ENCODE peak calls at places on chromosome 7, in five cellular contexts. One of them, this sample, is unnamed.

GRCh38 chr7:90856317-90857072 is 260.4 kb downstream of the CDK14 start:
- DNase-seq in astrocyte of the cerebellum: no peak
- DNase-seq in mucosa of descending colon: no peak
- DNase-seq in WERI-Rb-1: no peak
- DNase-seq in HCT116: no peak
- DNase-seq in this sample: no peak

GRCh38 chr7:32583791-32584190 is 88.5 kb downstream of the AVL9 start:
- DNase-seq in astrocyte of the cerebellum: peak
- DNase-seq in mucosa of descending colon: no peak
- DNase-seq in WERI-Rb-1: no peak
- DNase-seq in HCT116: no peak
- DNase-seq in this sample: peak

GRCh38 chr7:111486472-111487142 is 75.7 kb downstream of the IMMP2L start:
- DNase-seq in astrocyte of the cerebellum: peak
- DNase-seq in mucosa of descending colon: peak
- DNase-seq in WERI-Rb-1: no peak
- DNase-seq in HCT116: peak
- DNase-seq in this sample: peak

GRCh38 chr7:25187932-25188331 is 40.4 kb downstream of the NPVF start:
- DNase-seq in astrocyte of the cerebellum: no peak
- DNase-seq in mucosa of descending colon: no peak
- DNase-seq in WERI-Rb-1: no peak
- DNase-seq in HCT116: no peak
- DNase-seq in this sample: no peak

GRCh38 chr7:22255834-22256233 is 101.1 kb downstream of the RAPGEF5 start:
- DNase-seq in astrocyte of the cerebellum: no peak
- DNase-seq in mucosa of descending colon: no peak
- DNase-seq in WERI-Rb-1: no peak
- DNase-seq in HCT116: no peak
- DNase-seq in this sample: no peak

GRCh38 chr7:151058766-151059361 is 525 bp upstream of the SLC4A2 start:
- DNase-seq in astrocyte of the cerebellum: no peak
- DNase-seq in mucosa of descending colon: peak
- DNase-seq in WERI-Rb-1: no peak
- DNase-seq in HCT116: no peak
- DNase-seq in this sample: no peak

GRCh38 chr7:73738220-73738611 is 386 bp downstream of the ABHD11 start:
- DNase-seq in astrocyte of the cerebellum: no peak
- DNase-seq in mucosa of descending colon: peak
- DNase-seq in WERI-Rb-1: peak
- DNase-seq in HCT116: no peak
- DNase-seq in this sample: no peak

GRCh38 chr7:27181176-27181520 is 3.9 kb downstream of the HOXA11 start:
- DNase-seq in astrocyte of the cerebellum: no peak
- DNase-seq in mucosa of descending colon: no peak
- DNase-seq in WERI-Rb-1: peak
- DNase-seq in HCT116: no peak
- DNase-seq in this sample: no peak

GRCh38 chr7:157010588-157011332 is at the start of gene MNX1:
- DNase-seq in astrocyte of the cerebellum: no peak
- DNase-seq in mucosa of descending colon: peak
- DNase-seq in WERI-Rb-1: peak
- DNase-seq in HCT116: peak
- DNase-seq in this sample: no peak

GRCh38 chr7:120165231-120165630 is 107.7 kb upstream of the KCND2 start:
- DNase-seq in astrocyte of the cerebellum: no peak
- DNase-seq in mucosa of descending colon: no peak
- DNase-seq in WERI-Rb-1: no peak
- DNase-seq in HCT116: no peak
- DNase-seq in this sample: no peak

GRCh38 chr7:155778349-155778748 is 33.9 kb downstream of the SHH start:
- DNase-seq in astrocyte of the cerebellum: no peak
- DNase-seq in mucosa of descending colon: no peak
- DNase-seq in WERI-Rb-1: no peak
- DNase-seq in HCT116: no peak
- DNase-seq in this sample: no peak

GRCh38 chr7:105677395-105677701 is 96.1 kb upstream of the EFCAB10 start:
- DNase-seq in astrocyte of the cerebellum: no peak
- DNase-seq in mucosa of descending colon: peak
- DNase-seq in WERI-Rb-1: no peak
- DNase-seq in HCT116: no peak
- DNase-seq in this sample: no peak

GRCh38 chr7:2717293-2717904 is 29.4 kb downstream of the AMZ1 start:
- DNase-seq in astrocyte of the cerebellum: no peak
- DNase-seq in mucosa of descending colon: peak
- DNase-seq in WERI-Rb-1: no peak
- DNase-seq in HCT116: no peak
- DNase-seq in this sample: no peak

GRCh38 chr7:24346129-24346528 is 62.1 kb downstream of the NPY start:
- DNase-seq in astrocyte of the cerebellum: no peak
- DNase-seq in mucosa of descending colon: no peak
- DNase-seq in WERI-Rb-1: no peak
- DNase-seq in HCT116: no peak
- DNase-seq in this sample: no peak

GRCh38 chr7:103573479-103574058 is 127.6 kb upstream of the SLC26A5 start:
- DNase-seq in astrocyte of the cerebellum: peak
- DNase-seq in mucosa of descending colon: no peak
- DNase-seq in WERI-Rb-1: no peak
- DNase-seq in HCT116: peak
- DNase-seq in this sample: no peak

GRCh38 chr7:44678468-44679179 is 70.0 kb upstream of the ZMIZ2 start:
- DNase-seq in astrocyte of the cerebellum: no peak
- DNase-seq in mucosa of descending colon: no peak
- DNase-seq in WERI-Rb-1: peak
- DNase-seq in HCT116: no peak
- DNase-seq in this sample: peak

GRCh38 chr7:125406111-125406510 is 476.5 kb upstream of the POT1 start:
- DNase-seq in astrocyte of the cerebellum: peak
- DNase-seq in mucosa of descending colon: no peak
- DNase-seq in WERI-Rb-1: no peak
- DNase-seq in HCT116: no peak
- DNase-seq in this sample: no peak

GRCh38 chr7:3188946-3189345 is 112.1 kb upstream of the SDK1 start:
- DNase-seq in astrocyte of the cerebellum: no peak
- DNase-seq in mucosa of descending colon: no peak
- DNase-seq in WERI-Rb-1: peak
- DNase-seq in HCT116: no peak
- DNase-seq in this sample: no peak

GRCh38 chr7:73340514-73340913 is 12.6 kb downstream of the FKBP6 start:
- DNase-seq in astrocyte of the cerebellum: no peak
- DNase-seq in mucosa of descending colon: no peak
- DNase-seq in WERI-Rb-1: no peak
- DNase-seq in HCT116: no peak
- DNase-seq in this sample: no peak

GRCh38 chr7:137916980-137917645 is 70.3 kb upstream of the DGKI start:
- DNase-seq in astrocyte of the cerebellum: no peak
- DNase-seq in mucosa of descending colon: no peak
- DNase-seq in WERI-Rb-1: no peak
- DNase-seq in HCT116: no peak
- DNase-seq in this sample: no peak

GRCh38 chr7:24717694-24718320 is 39.5 kb downstream of the GSDME start:
- DNase-seq in astrocyte of the cerebellum: no peak
- DNase-seq in mucosa of descending colon: no peak
- DNase-seq in WERI-Rb-1: no peak
- DNase-seq in HCT116: no peak
- DNase-seq in this sample: no peak

GRCh38 chr7:86814980-86815379 is 171.3 kb downstream of the GRM3 start:
- DNase-seq in astrocyte of the cerebellum: no peak
- DNase-seq in mucosa of descending colon: no peak
- DNase-seq in WERI-Rb-1: peak
- DNase-seq in HCT116: peak
- DNase-seq in this sample: no peak

GRCh38 chr7:66145404-66145843 is 30.8 kb downstream of the CRCP start:
- DNase-seq in astrocyte of the cerebellum: no peak
- DNase-seq in mucosa of descending colon: peak
- DNase-seq in WERI-Rb-1: no peak
- DNase-seq in HCT116: no peak
- DNase-seq in this sample: no peak

GRCh38 chr7:150986099-150986512 is 4.7 kb upstream of the NOS3 start:
- DNase-seq in astrocyte of the cerebellum: no peak
- DNase-seq in mucosa of descending colon: peak
- DNase-seq in WERI-Rb-1: peak
- DNase-seq in HCT116: no peak
- DNase-seq in this sample: no peak

GRCh38 chr7:1691601-1692499 is 21.8 kb downstream of the ELFN1 start:
- DNase-seq in astrocyte of the cerebellum: peak
- DNase-seq in mucosa of descending colon: no peak
- DNase-seq in WERI-Rb-1: peak
- DNase-seq in HCT116: no peak
- DNase-seq in this sample: no peak

GRCh38 chr7:42502022-42502421 is 265.0 kb upstream of the GLI3 start:
- DNase-seq in astrocyte of the cerebellum: no peak
- DNase-seq in mucosa of descending colon: no peak
- DNase-seq in WERI-Rb-1: no peak
- DNase-seq in HCT116: no peak
- DNase-seq in this sample: no peak

GRCh38 chr7:134885967-134886352 is 100.3 kb upstream of the AGBL3 start:
- DNase-seq in astrocyte of the cerebellum: peak
- DNase-seq in mucosa of descending colon: no peak
- DNase-seq in WERI-Rb-1: no peak
- DNase-seq in HCT116: no peak
- DNase-seq in this sample: no peak

GRCh38 chr7:49255061-49255460 is 330.7 kb downstream of the CDC14C start:
- DNase-seq in astrocyte of the cerebellum: no peak
- DNase-seq in mucosa of descending colon: no peak
- DNase-seq in WERI-Rb-1: no peak
- DNase-seq in HCT116: no peak
- DNase-seq in this sample: no peak

GRCh38 chr7:19404912-19405329 is 259.7 kb upstream of the FERD3L start:
- DNase-seq in astrocyte of the cerebellum: peak
- DNase-seq in mucosa of descending colon: no peak
- DNase-seq in WERI-Rb-1: no peak
- DNase-seq in HCT116: peak
- DNase-seq in this sample: peak

GRCh38 chr7:37942934-37943610 is 22.6 kb downstream of the EPDR1 start:
- DNase-seq in astrocyte of the cerebellum: peak
- DNase-seq in mucosa of descending colon: peak
- DNase-seq in WERI-Rb-1: peak
- DNase-seq in HCT116: no peak
- DNase-seq in this sample: no peak

GRCh38 chr7:28126047-28127041 is 54.3 kb downstream of the JAZF1 start:
- DNase-seq in astrocyte of the cerebellum: no peak
- DNase-seq in mucosa of descending colon: no peak
- DNase-seq in WERI-Rb-1: no peak
- DNase-seq in HCT116: no peak
- DNase-seq in this sample: no peak

GRCh38 chr7:151461942-151462230 is 21.9 kb upstream of the CRYGN start:
- DNase-seq in astrocyte of the cerebellum: no peak
- DNase-seq in mucosa of descending colon: no peak
- DNase-seq in WERI-Rb-1: no peak
- DNase-seq in HCT116: no peak
- DNase-seq in this sample: no peak

GRCh38 chr7:140165422-140165821 is 11.4 kb downstream of the KDM7A start:
- DNase-seq in astrocyte of the cerebellum: no peak
- DNase-seq in mucosa of descending colon: no peak
- DNase-seq in WERI-Rb-1: no peak
- DNase-seq in HCT116: peak
- DNase-seq in this sample: peak

GRCh38 chr7:112156412-112156811 is 49.8 kb downstream of the DOCK4 start:
- DNase-seq in astrocyte of the cerebellum: no peak
- DNase-seq in mucosa of descending colon: no peak
- DNase-seq in WERI-Rb-1: no peak
- DNase-seq in HCT116: no peak
- DNase-seq in this sample: no peak

GRCh38 chr7:81014266-81014665 is 95.4 kb upstream of the SEMA3C start:
- DNase-seq in astrocyte of the cerebellum: no peak
- DNase-seq in mucosa of descending colon: no peak
- DNase-seq in WERI-Rb-1: no peak
- DNase-seq in HCT116: no peak
- DNase-seq in this sample: no peak

GRCh38 chr7:11236680-11237079 is 263.0 kb downstream of the PHF14 start:
- DNase-seq in astrocyte of the cerebellum: no peak
- DNase-seq in mucosa of descending colon: no peak
- DNase-seq in WERI-Rb-1: no peak
- DNase-seq in HCT116: no peak
- DNase-seq in this sample: no peak

GRCh38 chr7:11233871-11234270 is 260.2 kb downstream of the PHF14 start:
- DNase-seq in astrocyte of the cerebellum: no peak
- DNase-seq in mucosa of descending colon: no peak
- DNase-seq in WERI-Rb-1: no peak
- DNase-seq in HCT116: no peak
- DNase-seq in this sample: no peak

GRCh38 chr7:11239311-11239710 is 265.6 kb downstream of the PHF14 start:
- DNase-seq in astrocyte of the cerebellum: no peak
- DNase-seq in mucosa of descending colon: no peak
- DNase-seq in WERI-Rb-1: no peak
- DNase-seq in HCT116: no peak
- DNase-seq in this sample: no peak

GRCh38 chr7:11235491-11235890 is 261.8 kb downstream of the PHF14 start:
- DNase-seq in astrocyte of the cerebellum: no peak
- DNase-seq in mucosa of descending colon: no peak
- DNase-seq in WERI-Rb-1: peak
- DNase-seq in HCT116: no peak
- DNase-seq in this sample: no peak

GRCh38 chr7:11237742-11238141 is 264.1 kb downstream of the PHF14 start:
- DNase-seq in astrocyte of the cerebellum: no peak
- DNase-seq in mucosa of descending colon: peak
- DNase-seq in WERI-Rb-1: no peak
- DNase-seq in HCT116: no peak
- DNase-seq in this sample: no peak
- H3K4me3 ChIP-seq in astrocyte of the cerebellum: no peak
- H3K4me3 ChIP-seq in mucosa of descending colon: no peak
- H3K4me3 ChIP-seq in WERI-Rb-1: no peak
- H3K4me3 ChIP-seq in HCT116: peak
- H3K4me3 ChIP-seq in this sample: no peak

DNA sequence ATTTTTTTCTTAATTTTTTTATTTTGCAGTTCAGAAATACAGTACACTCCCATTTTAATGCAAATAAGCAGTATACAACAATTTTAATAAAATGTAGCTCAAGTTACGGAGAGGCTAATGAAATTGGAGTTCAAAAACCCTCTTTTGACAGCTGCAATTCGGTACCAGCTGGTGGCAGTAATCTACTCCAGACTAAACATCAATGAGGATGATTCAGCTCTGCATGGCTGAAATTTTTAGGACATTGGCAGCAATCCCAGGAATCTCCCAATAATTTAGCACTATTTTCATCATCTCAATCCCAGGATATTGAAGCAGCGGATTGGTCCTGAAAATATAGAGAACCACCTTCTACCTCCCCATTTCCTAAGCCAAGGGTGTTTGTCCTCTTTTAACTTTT is 278.8 kb downstream of the CACNA2D1 start:
- DNase-seq in astrocyte of the cerebellum: peak
- DNase-seq in mucosa of descending colon: peak
- DNase-seq in WERI-Rb-1: no peak
- DNase-seq in HCT116: no peak
- DNase-seq in this sample: peak
- TF ChIP-seq CTCF in astrocyte of the cerebellum: peak
- TF ChIP-seq CTCF in mucosa of descending colon: no peak
- TF ChIP-seq CTCF in WERI-Rb-1: peak
- TF ChIP-seq CTCF in HCT116: peak
- TF ChIP-seq CTCF in this sample: peak

GRCh38 chr7:164882-165660 is 27.3 kb upstream of the FAM20C start:
- DNase-seq in astrocyte of the cerebellum: no peak
- DNase-seq in mucosa of descending colon: no peak
- DNase-seq in WERI-Rb-1: no peak
- DNase-seq in HCT116: no peak
- DNase-seq in this sample: no peak
- H3K4me3 ChIP-seq in astrocyte of the cerebellum: no peak
- H3K4me3 ChIP-seq in mucosa of descending colon: no peak
- H3K4me3 ChIP-seq in WERI-Rb-1: no peak
- H3K4me3 ChIP-seq in HCT116: no peak
- H3K4me3 ChIP-seq in this sample: no peak

GRCh38 chr7:143374556-143374955 is 6.6 kb upstream of the ZYX start:
- DNase-seq in astrocyte of the cerebellum: no peak
- DNase-seq in mucosa of descending colon: no peak
- DNase-seq in WERI-Rb-1: no peak
- DNase-seq in HCT116: no peak
- DNase-seq in this sample: no peak
- TF ChIP-seq CTCF in astrocyte of the cerebellum: no peak
- TF ChIP-seq CTCF in mucosa of descending colon: no peak
- TF ChIP-seq CTCF in WERI-Rb-1: no peak
- TF ChIP-seq CTCF in HCT116: no peak
- TF ChIP-seq CTCF in this sample: no peak